ENCODE peak calls at places on chromosomes 7 and 10, in nine cellular contexts. One of them, this sample, is unnamed.

GRCh38 chr7:24907311-24907886 is 72.6 kb downstream of the OSBPL3 start:
- DNase-seq in aorta: no peak
- DNase-seq in nephron progenitor cell: no peak
- DNase-seq in SK-N-DZ: no peak
- DNase-seq in HS-5: peak; percentile 57
- DNase-seq in endothelial cell of umbilical vein: peak; percentile 89
- DNase-seq in EL: peak; percentile 74
- DNase-seq in mammary epithelial cell: peak; percentile 87
- DNase-seq in CD4-positive, alpha-beta memory T cell: peak; percentile 29
- DNase-seq in this sample: peak; percentile 86

GRCh38 chr7:150806863-150807262 is 6.3 kb downstream of the TMEM176A start:
- DNase-seq in SK-N-DZ: no peak
- DNase-seq in HS-5: no peak
- DNase-seq in mammary epithelial cell: no peak
- DNase-seq in CD4-positive, alpha-beta memory T cell: no peak
- DNase-seq in aorta: no peak
- DNase-seq in EL: no peak
- DNase-seq in endothelial cell of umbilical vein: no peak
- DNase-seq in nephron progenitor cell: no peak
- DNase-seq in this sample: no peak

GRCh38 chr7:155649588-155649987 is 5.1 kb downstream of the RBM33 start:
- DNase-seq in EL: no peak
- DNase-seq in SK-N-DZ: no peak
- DNase-seq in endothelial cell of umbilical vein: no peak
- DNase-seq in mammary epithelial cell: no peak
- DNase-seq in CD4-positive, alpha-beta memory T cell: no peak
- DNase-seq in HS-5: no peak
- DNase-seq in aorta: no peak
- DNase-seq in nephron progenitor cell: no peak
- DNase-seq in this sample: no peak

GRCh38 chr10:59648711-59649201 is 60.9 kb downstream of the SLC16A9 start:
- DNase-seq in HS-5: no peak
- DNase-seq in nephron progenitor cell: no peak
- DNase-seq in EL: no peak
- DNase-seq in mammary epithelial cell: no peak
- DNase-seq in SK-N-DZ: peak; percentile 59
- DNase-seq in CD4-positive, alpha-beta memory T cell: no peak
- DNase-seq in endothelial cell of umbilical vein: no peak
- DNase-seq in aorta: no peak
- DNase-seq in this sample: no peak

GRCh38 chr10:21516270-21517131 is 9.0 kb downstream of the SKIDA1 start:
- DNase-seq in SK-N-DZ: no peak
- DNase-seq in aorta: peak; percentile 88
- DNase-seq in EL: peak; percentile 81
- DNase-seq in mammary epithelial cell: peak; percentile 56
- DNase-seq in HS-5: no peak
- DNase-seq in nephron progenitor cell: peak; percentile 68
- DNase-seq in CD4-positive, alpha-beta memory T cell: peak; percentile 46
- DNase-seq in endothelial cell of umbilical vein: peak; percentile 53
- DNase-seq in this sample: peak; percentile 80

GRCh38 chr10:3477683-3478082 is 305.1 kb upstream of the PITRM1 start:
- DNase-seq in CD4-positive, alpha-beta memory T cell: no peak
- DNase-seq in aorta: no peak
- DNase-seq in mammary epithelial cell: peak; percentile 94
- DNase-seq in nephron progenitor cell: no peak
- DNase-seq in endothelial cell of umbilical vein: peak; percentile 29
- DNase-seq in SK-N-DZ: no peak
- DNase-seq in HS-5: no peak
- DNase-seq in EL: no peak
- DNase-seq in this sample: peak; percentile 55

GRCh38 chr7:94660006-94660405 is 4.1 kb upstream of the SGCE start:
- DNase-seq in aorta: no peak
- DNase-seq in HS-5: no peak
- DNase-seq in SK-N-DZ: no peak
- DNase-seq in endothelial cell of umbilical vein: peak; percentile 27
- DNase-seq in nephron progenitor cell: no peak
- DNase-seq in EL: no peak
- DNase-seq in CD4-positive, alpha-beta memory T cell: no peak
- DNase-seq in mammary epithelial cell: no peak
- DNase-seq in this sample: no peak

GRCh38 chr10:34649385-34649784 is 165.7 kb downstream of the PARD3 start:
- DNase-seq in HS-5: no peak
- DNase-seq in EL: no peak
- DNase-seq in mammary epithelial cell: no peak
- DNase-seq in nephron progenitor cell: no peak
- DNase-seq in SK-N-DZ: no peak
- DNase-seq in aorta: no peak
- DNase-seq in CD4-positive, alpha-beta memory T cell: no peak
- DNase-seq in endothelial cell of umbilical vein: no peak
- DNase-seq in this sample: no peak

GRCh38 chr7:38398725-38399321 is 125.4 kb upstream of the TARP start:
- DNase-seq in HS-5: peak; percentile 35
- DNase-seq in endothelial cell of umbilical vein: peak; percentile 60
- DNase-seq in mammary epithelial cell: peak; percentile 5
- DNase-seq in EL: peak; percentile 43
- DNase-seq in aorta: peak; percentile 81
- DNase-seq in nephron progenitor cell: peak; percentile 67
- DNase-seq in SK-N-DZ: peak; percentile 30
- DNase-seq in CD4-positive, alpha-beta memory T cell: peak; percentile 41
- DNase-seq in this sample: peak; percentile 54

GRCh38 chr7:51634025-51634424 is 317.4 kb upstream of the COBL start:
- DNase-seq in HS-5: no peak
- DNase-seq in nephron progenitor cell: no peak
- DNase-seq in aorta: no peak
- DNase-seq in endothelial cell of umbilical vein: no peak
- DNase-seq in EL: no peak
- DNase-seq in mammary epithelial cell: no peak
- DNase-seq in SK-N-DZ: no peak
- DNase-seq in CD4-positive, alpha-beta memory T cell: no peak
- DNase-seq in this sample: no peak

GRCh38 chr10:102523250-102524029 is 19.7 kb downstream of the SUFU start:
- DNase-seq in endothelial cell of umbilical vein: no peak
- DNase-seq in mammary epithelial cell: no peak
- DNase-seq in EL: peak; percentile 77
- DNase-seq in SK-N-DZ: no peak
- DNase-seq in nephron progenitor cell: no peak
- DNase-seq in CD4-positive, alpha-beta memory T cell: no peak
- DNase-seq in aorta: peak; percentile 87
- DNase-seq in HS-5: no peak
- DNase-seq in this sample: no peak

GRCh38 chr7:33511735-33512134 is 382.4 kb downstream of the BBS9 start:
- DNase-seq in EL: no peak
- DNase-seq in endothelial cell of umbilical vein: peak; percentile 75
- DNase-seq in aorta: no peak
- DNase-seq in CD4-positive, alpha-beta memory T cell: no peak
- DNase-seq in HS-5: no peak
- DNase-seq in nephron progenitor cell: no peak
- DNase-seq in mammary epithelial cell: no peak
- DNase-seq in SK-N-DZ: no peak
- DNase-seq in this sample: peak; percentile 72

GRCh38 chr10:94358480-94358879 is 4.3 kb downstream of the NOC3L start:
- DNase-seq in nephron progenitor cell: no peak
- DNase-seq in SK-N-DZ: no peak
- DNase-seq in endothelial cell of umbilical vein: no peak
- DNase-seq in aorta: no peak
- DNase-seq in HS-5: peak; percentile 89
- DNase-seq in CD4-positive, alpha-beta memory T cell: no peak
- DNase-seq in mammary epithelial cell: peak; percentile 79
- DNase-seq in EL: peak; percentile 95
- DNase-seq in this sample: peak; percentile 71

GRCh38 chr7:149198161-149198816 is 2.9 kb downstream of the ZNF282 start:
- DNase-seq in endothelial cell of umbilical vein: no peak
- DNase-seq in nephron progenitor cell: no peak
- DNase-seq in CD4-positive, alpha-beta memory T cell: no peak
- DNase-seq in HS-5: no peak
- DNase-seq in aorta: no peak
- DNase-seq in SK-N-DZ: no peak
- DNase-seq in EL: no peak
- DNase-seq in mammary epithelial cell: no peak
- DNase-seq in this sample: no peak

GRCh38 chr10:71225291-71226058 is 13.1 kb downstream of the UNC5B start:
- DNase-seq in EL: no peak
- DNase-seq in endothelial cell of umbilical vein: no peak
- DNase-seq in HS-5: no peak
- DNase-seq in aorta: peak; percentile 53
- DNase-seq in mammary epithelial cell: no peak
- DNase-seq in CD4-positive, alpha-beta memory T cell: no peak
- DNase-seq in nephron progenitor cell: no peak
- DNase-seq in SK-N-DZ: no peak
- DNase-seq in this sample: no peak

GRCh38 chr10:1194161-1194560 is 138.0 kb downstream of the WDR37 start:
- DNase-seq in aorta: no peak
- DNase-seq in SK-N-DZ: no peak
- DNase-seq in nephron progenitor cell: no peak
- DNase-seq in endothelial cell of umbilical vein: no peak
- DNase-seq in CD4-positive, alpha-beta memory T cell: no peak
- DNase-seq in HS-5: no peak
- DNase-seq in mammary epithelial cell: no peak
- DNase-seq in EL: no peak
- DNase-seq in this sample: no peak

GRCh38 chr10:29517352-29517923 is 117.3 kb downstream of the SVIL start:
- DNase-seq in nephron progenitor cell: peak; percentile 49
- DNase-seq in mammary epithelial cell: no peak
- DNase-seq in EL: peak; percentile 47
- DNase-seq in HS-5: no peak
- DNase-seq in aorta: no peak
- DNase-seq in CD4-positive, alpha-beta memory T cell: no peak
- DNase-seq in SK-N-DZ: peak; percentile 8
- DNase-seq in endothelial cell of umbilical vein: peak; percentile 22
- DNase-seq in this sample: peak; percentile 43

GRCh38 chr7:138776156-138776833 is 21.5 kb upstream of the TMEM213 start:
- DNase-seq in HS-5: no peak
- DNase-seq in mammary epithelial cell: no peak
- DNase-seq in EL: no peak
- DNase-seq in nephron progenitor cell: no peak
- DNase-seq in SK-N-DZ: no peak
- DNase-seq in aorta: no peak
- DNase-seq in CD4-positive, alpha-beta memory T cell: no peak
- DNase-seq in endothelial cell of umbilical vein: no peak
- DNase-seq in this sample: no peak

GRCh38 chr10:48501226-48501625 is 103.6 kb downstream of the ARHGAP22 start:
- DNase-seq in mammary epithelial cell: no peak
- DNase-seq in CD4-positive, alpha-beta memory T cell: no peak
- DNase-seq in nephron progenitor cell: no peak
- DNase-seq in HS-5: no peak
- DNase-seq in EL: no peak
- DNase-seq in SK-N-DZ: no peak
- DNase-seq in endothelial cell of umbilical vein: no peak
- DNase-seq in aorta: no peak
- DNase-seq in this sample: no peak

GRCh38 chr10:62861507-62861906 is 45.3 kb upstream of the EGR2 start:
- DNase-seq in endothelial cell of umbilical vein: no peak
- DNase-seq in mammary epithelial cell: no peak
- DNase-seq in aorta: no peak
- DNase-seq in CD4-positive, alpha-beta memory T cell: no peak
- DNase-seq in HS-5: no peak
- DNase-seq in EL: no peak
- DNase-seq in SK-N-DZ: no peak
- DNase-seq in nephron progenitor cell: no peak
- DNase-seq in this sample: no peak

GRCh38 chr10:609868-610545 is 79.5 kb downstream of the DIP2C start:
- DNase-seq in mammary epithelial cell: no peak
- DNase-seq in SK-N-DZ: peak; percentile 68
- DNase-seq in HS-5: no peak
- DNase-seq in EL: peak; percentile 14
- DNase-seq in nephron progenitor cell: no peak
- DNase-seq in endothelial cell of umbilical vein: no peak
- DNase-seq in aorta: peak; percentile 43
- DNase-seq in CD4-positive, alpha-beta memory T cell: no peak
- DNase-seq in this sample: no peak

This sample was measured in lung microvascular endothelial cell.